ENCODE peak calls at places on chromosomes 3 and 15, in ten cellular contexts. One of them, this sample, is unnamed.

GRCh38 chr3:143596957-143597642 is 251.2 kb downstream of the SLC9A9 start:
- DNase-seq in tibial artery: no peak
- DNase-seq in H1: peak; percentile 46
- DNase-seq in mesenchymal stem cell: no peak
- DNase-seq in esophagus squamous epithelium: no peak
- DNase-seq in naive thymus-derived CD4-positive, alpha-beta T cell: no peak
- DNase-seq in psoas muscle: no peak
- DNase-seq in ascending aorta: no peak
- DNase-seq in mucosa of descending colon: no peak
- DNase-seq in GM23248: no peak
- DNase-seq in this sample: no peak

GRCh38 chr15:52217186-52217585 is 26.0 kb upstream of the GNB5 start:
- DNase-seq in psoas muscle: peak; percentile 60
- DNase-seq in H1: peak; percentile 72
- DNase-seq in esophagus squamous epithelium: no peak
- DNase-seq in GM23248: no peak
- DNase-seq in naive thymus-derived CD4-positive, alpha-beta T cell: no peak
- DNase-seq in mucosa of descending colon: no peak
- DNase-seq in ascending aorta: no peak
- DNase-seq in mesenchymal stem cell: no peak
- DNase-seq in tibial artery: no peak
- DNase-seq in this sample: no peak

GRCh38 chr3:111732248-111732879 is 126.7 kb upstream of the PHLDB2 start:
- DNase-seq in H1: no peak
- DNase-seq in psoas muscle: no peak
- DNase-seq in ascending aorta: no peak
- DNase-seq in esophagus squamous epithelium: no peak
- DNase-seq in GM23248: no peak
- DNase-seq in naive thymus-derived CD4-positive, alpha-beta T cell: no peak
- DNase-seq in tibial artery: no peak
- DNase-seq in mesenchymal stem cell: no peak
- DNase-seq in mucosa of descending colon: peak; percentile 44
- DNase-seq in this sample: no peak

GRCh38 chr15:31563421-31563820 is 236.8 kb downstream of the KLF13 start:
- DNase-seq in GM23248: no peak
- DNase-seq in mesenchymal stem cell: no peak
- DNase-seq in naive thymus-derived CD4-positive, alpha-beta T cell: no peak
- DNase-seq in H1: no peak
- DNase-seq in psoas muscle: no peak
- DNase-seq in mucosa of descending colon: no peak
- DNase-seq in tibial artery: no peak
- DNase-seq in esophagus squamous epithelium: no peak
- DNase-seq in ascending aorta: no peak
- DNase-seq in this sample: peak; percentile 23

GRCh38 chr15:68646156-68646555 is 67.4 kb downstream of the CORO2B start:
- DNase-seq in mesenchymal stem cell: no peak
- DNase-seq in GM23248: no peak
- DNase-seq in H1: no peak
- DNase-seq in esophagus squamous epithelium: no peak
- DNase-seq in ascending aorta: peak; percentile 45
- DNase-seq in mucosa of descending colon: no peak
- DNase-seq in tibial artery: no peak
- DNase-seq in psoas muscle: no peak
- DNase-seq in naive thymus-derived CD4-positive, alpha-beta T cell: no peak
- DNase-seq in this sample: no peak

GRCh38 chr3:158508481-158508880 is 62.5 kb upstream of the MLF1 start:
- DNase-seq in naive thymus-derived CD4-positive, alpha-beta T cell: no peak
- DNase-seq in mesenchymal stem cell: peak; percentile 86
- DNase-seq in esophagus squamous epithelium: no peak
- DNase-seq in mucosa of descending colon: no peak
- DNase-seq in H1: no peak
- DNase-seq in psoas muscle: no peak
- DNase-seq in GM23248: no peak
- DNase-seq in ascending aorta: no peak
- DNase-seq in tibial artery: no peak
- DNase-seq in this sample: no peak

GRCh38 chr3:119672791-119673190 is 4.4 kb downstream of the COX17 start:
- DNase-seq in naive thymus-derived CD4-positive, alpha-beta T cell: no peak
- DNase-seq in esophagus squamous epithelium: no peak
- DNase-seq in tibial artery: no peak
- DNase-seq in psoas muscle: no peak
- DNase-seq in mesenchymal stem cell: no peak
- DNase-seq in GM23248: no peak
- DNase-seq in mucosa of descending colon: no peak
- DNase-seq in H1: no peak
- DNase-seq in ascending aorta: no peak
- DNase-seq in this sample: no peak

GRCh38 chr3:183506674-183507290 is 48.7 kb downstream of the KLHL6 start:
- DNase-seq in esophagus squamous epithelium: no peak
- DNase-seq in mucosa of descending colon: no peak
- DNase-seq in naive thymus-derived CD4-positive, alpha-beta T cell: no peak
- DNase-seq in H1: no peak
- DNase-seq in mesenchymal stem cell: no peak
- DNase-seq in tibial artery: no peak
- DNase-seq in GM23248: peak; percentile 9
- DNase-seq in ascending aorta: no peak
- DNase-seq in psoas muscle: no peak
- DNase-seq in this sample: no peak

GRCh38 chr15:69141286-69141701 is 19.1 kb upstream of the GLCE start:
- DNase-seq in naive thymus-derived CD4-positive, alpha-beta T cell: no peak
- DNase-seq in tibial artery: no peak
- DNase-seq in H1: no peak
- DNase-seq in ascending aorta: no peak
- DNase-seq in mucosa of descending colon: no peak
- DNase-seq in psoas muscle: no peak
- DNase-seq in GM23248: peak; percentile 20
- DNase-seq in esophagus squamous epithelium: no peak
- DNase-seq in mesenchymal stem cell: peak; percentile 39
- DNase-seq in this sample: no peak

GRCh38 chr15:57769266-57769665 is 62.8 kb downstream of the POLR2M start:
- DNase-seq in psoas muscle: peak; percentile 89
- DNase-seq in mucosa of descending colon: no peak
- DNase-seq in mesenchymal stem cell: peak; percentile 38
- DNase-seq in H1: no peak
- DNase-seq in GM23248: peak; percentile 93
- DNase-seq in naive thymus-derived CD4-positive, alpha-beta T cell: no peak
- DNase-seq in ascending aorta: peak; percentile 86
- DNase-seq in esophagus squamous epithelium: no peak
- DNase-seq in tibial artery: peak; percentile 85
- DNase-seq in this sample: no peak

GRCh38 chr3:64166584-64167155 is 58.6 kb downstream of the PRICKLE2 start:
- DNase-seq in mesenchymal stem cell: no peak
- DNase-seq in tibial artery: no peak
- DNase-seq in esophagus squamous epithelium: no peak
- DNase-seq in H1: no peak
- DNase-seq in GM23248: peak; percentile 35
- DNase-seq in ascending aorta: peak; percentile 64
- DNase-seq in psoas muscle: no peak
- DNase-seq in naive thymus-derived CD4-positive, alpha-beta T cell: no peak
- DNase-seq in mucosa of descending colon: no peak
- DNase-seq in this sample: no peak

GRCh38 chr3:167887096-167887495 is 151.6 kb downstream of the SERPINI1 start:
- DNase-seq in GM23248: peak; percentile 33
- DNase-seq in mucosa of descending colon: no peak
- DNase-seq in H1: no peak
- DNase-seq in mesenchymal stem cell: peak; percentile 66
- DNase-seq in naive thymus-derived CD4-positive, alpha-beta T cell: no peak
- DNase-seq in ascending aorta: no peak
- DNase-seq in psoas muscle: no peak
- DNase-seq in esophagus squamous epithelium: no peak
- DNase-seq in tibial artery: no peak
- DNase-seq in this sample: no peak

GRCh38 chr3:48057521-48057920 is 41.3 kb upstream of the MAP4 start:
- DNase-seq in H1: no peak
- DNase-seq in esophagus squamous epithelium: no peak
- DNase-seq in ascending aorta: no peak
- DNase-seq in naive thymus-derived CD4-positive, alpha-beta T cell: no peak
- DNase-seq in mesenchymal stem cell: no peak
- DNase-seq in psoas muscle: no peak
- DNase-seq in mucosa of descending colon: no peak
- DNase-seq in tibial artery: no peak
- DNase-seq in GM23248: peak; percentile 70
- DNase-seq in this sample: no peak

GRCh38 chr15:72198410-72199270 is 1.1 kb upstream of the GRAMD2A start:
- DNase-seq in tibial artery: no peak
- DNase-seq in mesenchymal stem cell: no peak
- DNase-seq in esophagus squamous epithelium: no peak
- DNase-seq in ascending aorta: no peak
- DNase-seq in psoas muscle: no peak
- DNase-seq in mucosa of descending colon: peak; percentile 37
- DNase-seq in GM23248: no peak
- DNase-seq in naive thymus-derived CD4-positive, alpha-beta T cell: no peak
- DNase-seq in H1: no peak
- DNase-seq in this sample: peak; percentile 65

GRCh38 chr3:131454501-131454900 is 48.3 kb downstream of the MRPL3 start:
- DNase-seq in esophagus squamous epithelium: no peak
- DNase-seq in ascending aorta: no peak
- DNase-seq in mucosa of descending colon: no peak
- DNase-seq in mesenchymal stem cell: peak; percentile 30
- DNase-seq in tibial artery: no peak
- DNase-seq in H1: no peak
- DNase-seq in psoas muscle: no peak
- DNase-seq in GM23248: peak; percentile 76
- DNase-seq in naive thymus-derived CD4-positive, alpha-beta T cell: no peak
- DNase-seq in this sample: no peak

GRCh38 chr3:164018500-164018899 is 1059.8 kb downstream of the SI start:
- DNase-seq in GM23248: no peak
- DNase-seq in tibial artery: no peak
- DNase-seq in psoas muscle: no peak
- DNase-seq in esophagus squamous epithelium: no peak
- DNase-seq in mesenchymal stem cell: no peak
- DNase-seq in mucosa of descending colon: no peak
- DNase-seq in H1: no peak
- DNase-seq in naive thymus-derived CD4-positive, alpha-beta T cell: no peak
- DNase-seq in ascending aorta: no peak
- DNase-seq in this sample: no peak

GRCh38 chr3:100063929-100064461 is 50.3 kb downstream of the FILIP1L start:
- DNase-seq in psoas muscle: no peak
- DNase-seq in H1: no peak
- DNase-seq in GM23248: peak; percentile 48
- DNase-seq in ascending aorta: no peak
- DNase-seq in naive thymus-derived CD4-positive, alpha-beta T cell: no peak
- DNase-seq in tibial artery: no peak
- DNase-seq in mesenchymal stem cell: peak; percentile 96
- DNase-seq in mucosa of descending colon: no peak
- DNase-seq in esophagus squamous epithelium: no peak
- DNase-seq in this sample: no peak

GRCh38 chr3:29335438-29335837 is 54.6 kb downstream of the RBMS3 start:
- DNase-seq in mucosa of descending colon: peak; percentile 31
- DNase-seq in naive thymus-derived CD4-positive, alpha-beta T cell: no peak
- DNase-seq in H1: no peak
- DNase-seq in GM23248: peak; percentile 100
- DNase-seq in psoas muscle: peak; percentile 67
- DNase-seq in esophagus squamous epithelium: no peak
- DNase-seq in ascending aorta: peak; percentile 95
- DNase-seq in mesenchymal stem cell: peak; percentile 98
- DNase-seq in tibial artery: peak; percentile 82
- DNase-seq in this sample: peak; percentile 90
- H3K4me1 ChIP-seq in mucosa of descending colon: no peaks in the 10 kb centered on the region
- H3K4me1 ChIP-seq in naive thymus-derived CD4-positive, alpha-beta T cell: no peaks in the 10 kb centered on the region
- H3K4me1 ChIP-seq in H1: no peaks in the 10 kb centered on the region
- H3K4me1 ChIP-seq in GM23248: peaks cover 93% of the 10 kb centered on the region
- H3K4me1 ChIP-seq in psoas muscle: peaks cover 74% of the 10 kb centered on the region
- H3K4me1 ChIP-seq in esophagus squamous epithelium: peaks cover 77% of the 10 kb centered on the region
- H3K4me1 ChIP-seq in ascending aorta: no peaks in the 10 kb centered on the region
- H3K4me1 ChIP-seq in mesenchymal stem cell: peaks cover 7% of the 10 kb centered on the region
- H3K4me1 ChIP-seq in tibial artery: peaks cover 36% of the 10 kb centered on the region
- H3K4me1 ChIP-seq in this sample: peaks cover 3% of the 10 kb centered on the region

DNA sequence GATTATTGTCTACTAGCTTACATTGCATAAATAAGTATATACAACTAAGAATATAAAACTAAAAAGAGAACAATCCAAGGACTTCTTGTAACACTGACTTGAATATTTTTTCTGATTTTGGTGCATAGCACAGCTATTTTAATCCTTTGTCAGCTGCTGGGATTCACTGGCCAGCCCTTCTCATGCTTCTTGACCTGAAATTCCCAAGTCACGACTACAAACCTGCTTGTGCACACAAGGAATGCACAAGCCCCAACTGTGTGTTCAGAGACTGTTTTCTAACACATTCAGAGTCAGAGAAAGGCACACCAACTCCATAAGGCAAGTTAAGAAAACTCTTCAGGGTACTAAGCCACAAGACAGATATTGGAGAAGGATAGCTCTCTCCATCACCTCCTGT is 80.9 kb downstream of the TNIK start:
- DNase-seq in psoas muscle: no peak
- DNase-seq in mucosa of descending colon: no peak
- DNase-seq in ascending aorta: no peak
- DNase-seq in esophagus squamous epithelium: no peak
- DNase-seq in naive thymus-derived CD4-positive, alpha-beta T cell: no peak
- DNase-seq in H1: no peak
- DNase-seq in mesenchymal stem cell: no peak
- DNase-seq in GM23248: peak; percentile 56
- DNase-seq in tibial artery: no peak
- DNase-seq in this sample: no peak
- H3K4me1 ChIP-seq in psoas muscle: peaks cover 63% of the 10 kb centered on the region
- H3K4me1 ChIP-seq in mucosa of descending colon: no peaks in the 10 kb centered on the region
- H3K4me1 ChIP-seq in ascending aorta: no peaks in the 10 kb centered on the region
- H3K4me1 ChIP-seq in esophagus squamous epithelium: peaks cover 57% of the 10 kb centered on the region
- H3K4me1 ChIP-seq in naive thymus-derived CD4-positive, alpha-beta T cell: peaks cover 16% of the 10 kb centered on the region
- H3K4me1 ChIP-seq in H1: no peaks in the 10 kb centered on the region
- H3K4me1 ChIP-seq in mesenchymal stem cell: peaks cover 14% of the 10 kb centered on the region
- H3K4me1 ChIP-seq in GM23248: peaks cover 43% of the 10 kb centered on the region
- H3K4me1 ChIP-seq in tibial artery: peaks cover 18% of the 10 kb centered on the region
- H3K4me1 ChIP-seq in this sample: peaks cover 4% of the 10 kb centered on the region

GRCh38 chr15:39486546-39487081 is 94.3 kb upstream of the THBS1 start:
- DNase-seq in H1: no peak
- DNase-seq in mucosa of descending colon: no peak
- DNase-seq in esophagus squamous epithelium: no peak
- DNase-seq in psoas muscle: no peak
- DNase-seq in GM23248: no peak
- DNase-seq in ascending aorta: no peak
- DNase-seq in mesenchymal stem cell: peak; percentile 54
- DNase-seq in naive thymus-derived CD4-positive, alpha-beta T cell: no peak
- DNase-seq in tibial artery: no peak
- DNase-seq in this sample: no peak
- H3K4me1 ChIP-seq in H1: no peaks in the 10 kb centered on the region
- H3K4me1 ChIP-seq in mucosa of descending colon: no peaks in the 10 kb centered on the region
- H3K4me1 ChIP-seq in esophagus squamous epithelium: peaks cover 26% of the 10 kb centered on the region
- H3K4me1 ChIP-seq in psoas muscle: no peaks in the 10 kb centered on the region
- H3K4me1 ChIP-seq in GM23248: no peaks in the 10 kb centered on the region
- H3K4me1 ChIP-seq in ascending aorta: no peaks in the 10 kb centered on the region
- H3K4me1 ChIP-seq in mesenchymal stem cell: no peaks in the 10 kb centered on the region
- H3K4me1 ChIP-seq in naive thymus-derived CD4-positive, alpha-beta T cell: no peaks in the 10 kb centered on the region
- H3K4me1 ChIP-seq in tibial artery: no peaks in the 10 kb centered on the region
- H3K4me1 ChIP-seq in this sample: no peaks in the 10 kb centered on the region

DNA sequence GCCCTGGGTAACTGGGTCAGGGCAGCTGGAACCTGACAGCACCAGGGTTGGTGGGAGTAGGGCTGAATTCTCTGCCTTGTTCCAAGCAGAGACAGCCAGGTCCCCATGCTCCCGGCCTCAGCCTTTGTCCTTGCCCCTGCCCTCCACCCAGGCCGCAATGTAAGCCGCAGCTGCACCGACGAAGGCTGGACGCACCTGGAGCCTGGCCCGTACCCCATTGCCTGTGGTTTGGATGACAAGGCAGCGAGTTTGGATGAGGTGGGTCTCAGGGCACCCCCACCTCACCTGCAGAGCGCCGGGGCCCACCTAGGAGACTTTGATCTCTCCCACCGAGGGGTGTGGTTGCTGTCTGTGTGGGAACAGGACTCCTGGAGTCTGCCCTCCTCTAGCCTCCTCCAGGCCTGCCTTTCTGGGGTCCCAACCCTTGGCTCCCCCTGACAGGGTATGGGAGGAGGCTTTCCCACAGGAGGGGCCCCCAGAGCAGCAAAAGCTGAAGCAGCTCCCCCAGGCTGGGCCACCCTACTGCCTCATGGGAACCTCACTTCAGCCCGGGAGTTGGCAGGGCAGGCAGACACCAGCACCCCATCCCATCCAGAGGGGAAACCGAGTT is 23.4 kb downstream of the VIPR1 start:
- DNase-seq in ascending aorta: no peak
- DNase-seq in esophagus squamous epithelium: no peak
- DNase-seq in psoas muscle: no peak
- DNase-seq in mucosa of descending colon: no peak
- DNase-seq in GM23248: no peak
- DNase-seq in mesenchymal stem cell: no peak
- DNase-seq in tibial artery: no peak
- DNase-seq in H1: no peak
- DNase-seq in naive thymus-derived CD4-positive, alpha-beta T cell: no peak
- DNase-seq in this sample: no peak
- H3K4me1 ChIP-seq in ascending aorta: no peaks in the 10 kb centered on the region
- H3K4me1 ChIP-seq in esophagus squamous epithelium: peaks cover 16% of the 10 kb centered on the region
- H3K4me1 ChIP-seq in psoas muscle: no peaks in the 10 kb centered on the region
- H3K4me1 ChIP-seq in mucosa of descending colon: no peaks in the 10 kb centered on the region
- H3K4me1 ChIP-seq in GM23248: no peaks in the 10 kb centered on the region
- H3K4me1 ChIP-seq in mesenchymal stem cell: peaks cover 11% of the 10 kb centered on the region
- H3K4me1 ChIP-seq in tibial artery: no peaks in the 10 kb centered on the region
- H3K4me1 ChIP-seq in H1: no peaks in the 10 kb centered on the region
- H3K4me1 ChIP-seq in naive thymus-derived CD4-positive, alpha-beta T cell: peaks cover 52% of the 10 kb centered on the region
- H3K4me1 ChIP-seq in this sample: no peaks in the 10 kb centered on the region

This sample was measured in lung.